ENCODE peak calls at places on chromosomes 4 and X, in four cellular contexts. F is H9, R is IMR-90, E is H1. P is an unnamed sample.

GRCh38 chrX:19747672-19748610 is 139.5 kb downstream of the SH3KBP1 start:
- DNase-seq in F (no peak), R (no peak), E (no peak), P (no peak)

GRCh38 chrX:40083979-40084359 is 13.8 kb downstream of the BCOR start:
- DNase-seq in R (no peak), E (no peak), F (no peak), P (no peak)

GRCh38 chrX:56782362-56782761 is 53.3 kb downstream of the NBDY start:
- DNase-seq in F (no peak), R (no peak), E (no peak), P (no peak)

GRCh38 chrX:18360867-18361266 is 6.4 kb upstream of the SCML2 start:
- DNase-seq in E (no peak), F (no peak), R (peak; percentile 12), P (no peak)

GRCh38 chr4:157165935-157166334 is 54.6 kb upstream of the GRIA2 start:
- DNase-seq in E (no peak), R (no peak), F (no peak), P (no peak)

GRCh38 chr4:100269446-100269845 is 79.2 kb upstream of the DDIT4L start:
- DNase-seq in R (no peak), F (no peak), E (no peak), P (no peak)

GRCh38 chr4:3660086-3660927 is 105.9 kb upstream of the ADRA2C start:
- DNase-seq in R (peak; percentile 5), E (no peak), F (no peak), P (no peak)

GRCh38 chr4:74408639-74409038 is 36.3 kb upstream of the AREG start:
- DNase-seq in E (no peak), F (no peak), R (peak; percentile 59), P (peak; percentile 25)

GRCh38 chr4:100679926-100680325 is 162.1 kb upstream of the EMCN start:
- DNase-seq in E (no peak), R (no peak), F (no peak), P (no peak)

GRCh38 chr4:21450331-21450730 is 498.2 kb downstream of the KCNIP4 start:
- DNase-seq in E (no peak), F (no peak), R (no peak), P (peak; percentile 21)

GRCh38 chrX:27565992-27566391 is 24.2 kb upstream of the DCAF8L2 start:
- DNase-seq in R (peak; percentile 70), E (no peak), F (no peak), P (peak; percentile 37)

GRCh38 chr4:102557636-102558035 is 56.5 kb downstream of the NFKB1 start:
- DNase-seq in E (no peak), F (no peak), R (no peak), P (no peak)
- H4K5ac ChIP-seq in E (no peak overlapping the region), F (no peak overlapping the region), R (no peak overlapping the region), P (no peak overlapping the region)

GRCh38 chrX:154986826-154987575 is 35.5 kb downstream of the F8 start:
- DNase-seq in E (no peak), R (no peak), F (no peak), P (no peak)

GRCh38 chrX:154979671-154980070 is 42.9 kb downstream of the F8 start:
- DNase-seq in F (no peak), E (no peak), R (no peak), P (no peak)

GRCh38 chrX:154980330-154981115 is 42.0 kb downstream of the F8 start:
- DNase-seq in R (peak; percentile 49), F (peak; percentile 70), E (peak; percentile 5), P (peak; percentile 67)

GRCh38 chrX:154981116-154981411 is 41.5 kb downstream of the F8 start:
- DNase-seq in E (no peak), F (no peak), R (no peak), P (no peak)
- H3K18ac ChIP-seq in E (no peak overlapping the region), F (no peak overlapping the region), R (no peak overlapping the region), P (no peak overlapping the region)

GRCh38 chr4:8097721-8098345 is 60.8 kb downstream of the ABLIM2 start:
- DNase-seq in F (no peak), E (no peak), R (no peak), P (no peak)
- H4K5ac ChIP-seq in F (no peak overlapping the region), E (no peak overlapping the region), R (no peak overlapping the region), P (no peak overlapping the region)

GRCh38 chr4:1093391-1094335 is 19.7 kb downstream of the RNF212 start:
- DNase-seq in R (no peak), E (no peak), F (peak; percentile 23), P (no peak)

GRCh38 chr4:1096841-1097240 is 16.5 kb downstream of the RNF212 start:
- DNase-seq in R (no peak), E (no peak), F (peak; percentile 11), P (no peak)

GRCh38 chr4:1092983-1093361 is 20.4 kb downstream of the RNF212 start:
- DNase-seq in F (no peak), R (no peak), E (no peak), P (no peak)

GRCh38 chr4:1092026-1092982 is 21.1 kb downstream of the RNF212 start:
- DNase-seq in E (no peak), R (no peak), F (peak; percentile 56), P (no peak)

GRCh38 chr4:1094336-1094690 is 19.1 kb downstream of the RNF212 start:
- DNase-seq in R (no peak), F (no peak), E (no peak), P (no peak)
- H3K18ac ChIP-seq in R (no peak overlapping the region), F (no peak overlapping the region), E (no peak overlapping the region), P (no peak overlapping the region)

GRCh38 chrX:30170900-30171299 is 44.5 kb upstream of the MAGEB2 start:
- DNase-seq in E (no peak), F (no peak), R (no peak), P (no peak)
- H4K5ac ChIP-seq in E (no peak overlapping the region), F (no peak overlapping the region), R (no peak overlapping the region), P (no peak overlapping the region)

DNA sequence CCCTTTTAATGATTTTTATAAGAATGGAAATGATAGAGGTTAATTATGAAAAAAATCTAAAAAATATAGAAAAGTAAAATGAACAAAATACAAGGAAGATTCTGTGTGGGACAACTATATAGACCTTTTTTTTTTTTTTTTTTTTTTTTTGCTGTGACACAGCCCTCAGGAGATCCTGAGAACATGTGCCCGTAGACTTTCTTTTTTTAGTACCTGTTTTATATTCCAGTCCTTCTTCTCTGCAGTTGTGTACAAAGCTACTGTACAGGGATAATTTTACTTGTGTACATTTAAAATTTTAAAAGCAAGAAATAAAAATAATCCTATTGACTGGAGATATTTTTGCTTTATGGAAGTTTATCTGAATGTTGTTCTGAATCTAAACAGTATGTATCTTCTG is 85.5 kb downstream of the KDM6A start:
- DNase-seq in F (no peak), R (no peak), E (no peak), P (no peak)
- H3K18ac ChIP-seq in F (no peak overlapping the region), R (no peak overlapping the region), E (no peak overlapping the region), P (no peak overlapping the region)

DNA sequence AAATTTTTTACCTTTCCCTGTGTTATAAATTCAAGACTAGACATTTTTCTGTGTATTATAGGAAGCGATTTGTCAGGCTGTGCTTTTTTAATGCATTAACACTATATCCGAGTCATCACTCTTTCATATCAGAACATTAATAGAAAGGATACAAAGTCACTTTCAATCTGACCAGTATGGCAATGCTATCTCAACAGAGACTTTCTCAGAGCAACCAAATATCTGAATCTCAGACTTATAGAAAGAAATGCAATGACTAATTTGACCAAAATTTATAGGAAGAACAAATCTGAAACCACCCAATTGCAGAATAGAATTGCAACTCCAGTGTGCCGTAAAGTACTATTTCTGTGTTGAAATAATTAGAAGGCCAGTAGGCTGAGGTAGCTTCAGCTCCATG is 473 bp upstream of the TKTL2 start:
- DNase-seq in R (no peak), F (no peak), E (no peak), P (no peak)
- H4K5ac ChIP-seq in R (no peak overlapping the region), F (no peak overlapping the region), E (no peak overlapping the region), P (no peak overlapping the region)

GRCh38 chr4:56551516-56551915 is 45.9 kb downstream of the ARL9 start:
- DNase-seq in F (no peak), R (no peak), E (no peak), P (no peak)

GRCh38 chr4:56544573-56545131 is 39.1 kb downstream of the ARL9 start:
- DNase-seq in E (no peak), R (peak; percentile 84), F (peak; percentile 89), P (peak; percentile 81)

GRCh38 chr4:56552273-56552672 is 46.7 kb downstream of the ARL9 start:
- DNase-seq in E (no peak), F (no peak), R (no peak), P (no peak)

DNA sequence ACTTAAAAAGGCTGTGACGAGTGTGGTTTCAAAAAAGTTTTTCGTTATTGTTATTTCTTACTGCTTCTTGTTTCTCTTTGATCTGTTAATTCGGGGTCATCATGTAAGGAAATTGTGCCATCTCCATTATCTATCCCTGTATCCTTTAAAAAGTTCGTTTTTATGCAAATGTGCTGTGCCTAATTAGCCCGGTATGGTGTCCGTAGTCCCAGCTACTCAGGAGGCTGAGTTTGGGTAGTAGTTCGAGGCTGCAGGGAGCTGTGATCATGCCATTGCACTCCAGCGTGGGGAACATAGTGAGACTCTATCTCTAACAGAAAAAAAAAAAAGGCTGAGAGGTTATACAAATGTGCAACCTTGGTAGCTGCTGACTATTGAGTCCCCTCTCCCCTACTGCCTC is 45.1 kb downstream of the ARL9 start:
- DNase-seq in F (no peak), R (no peak), E (no peak), P (no peak)
- H3K18ac ChIP-seq in F (no peak overlapping the region), R (no peak overlapping the region), E (no peak overlapping the region), P (no peak overlapping the region)

GRCh38 chr4:165583341-165583740 is 204.5 kb downstream of the CPE start:
- DNase-seq in E (no peak), F (no peak), R (no peak), P (no peak)
- H4K5ac ChIP-seq in E (no peak overlapping the region), F (no peak overlapping the region), R (no peak overlapping the region), P (no peak overlapping the region)

DNA sequence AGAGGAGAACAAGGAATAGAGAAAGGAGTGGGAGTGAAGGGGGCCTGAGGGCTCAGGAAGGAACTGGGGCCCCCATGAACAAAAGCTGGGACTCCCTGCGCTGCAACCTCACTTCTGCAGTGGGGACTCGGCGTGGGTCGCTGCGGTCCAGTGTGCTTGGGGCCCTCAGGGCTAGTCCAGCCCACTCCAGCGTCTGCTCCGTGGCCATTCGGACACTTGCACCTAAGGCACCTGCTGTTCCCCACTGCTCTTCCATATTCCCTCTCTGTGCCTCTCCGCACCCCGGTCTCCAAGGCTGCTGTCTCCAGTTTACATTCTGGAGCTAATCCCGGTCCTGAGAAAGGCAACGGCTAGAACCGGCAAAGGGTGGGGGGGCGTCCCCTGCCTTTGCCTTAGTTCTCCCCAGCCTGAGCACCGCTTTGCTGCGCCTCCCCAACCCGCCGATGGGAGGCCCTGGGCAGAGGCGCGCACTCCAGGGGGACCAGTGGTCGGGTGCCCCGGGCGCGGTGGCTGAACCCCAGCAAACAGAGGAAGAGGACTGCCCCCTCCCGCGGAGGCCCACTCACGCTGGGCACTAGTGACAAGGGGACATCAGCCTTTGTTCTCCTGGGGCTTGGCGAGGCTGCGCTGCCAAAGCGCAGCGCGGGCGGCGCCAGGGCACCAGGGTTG is 327.7 kb upstream of the F9 start:
- DNase-seq in F (peak; percentile 30), E (no peak), R (no peak), P (peak; percentile 29)
- H3K18ac ChIP-seq in F (no peak overlapping the region), E (no peak overlapping the region), R (no peak overlapping the region), P (peak overlapping the region; percentile 61)